ENCODE peak calls at places on chromosomes 7 and 10, in five cellular contexts. F, A, H, B and T are unnamed samples.

GRCh38 chr7:138907849-138908248 is 73.3 kb downstream of the KIAA1549 start:
- DNase-seq in F (no peak), H (no peak), A (peak), B (peak), T (no peak)

GRCh38 chr10:127370601-127371000 is 174.2 kb upstream of the INSYN2A start:
- DNase-seq in A (no peak), H (no peak), F (no peak), B (no peak), T (no peak)

GRCh38 chr7:77811895-77812685 is 13.5 kb downstream of the PHTF2 start:
- DNase-seq in A (peak), B (no peak), H (no peak), F (no peak), T (no peak)

GRCh38 chr7:105674200-105675030 is 93.1 kb upstream of the EFCAB10 start:
- DNase-seq in A (no peak), H (no peak), F (no peak), B (no peak), T (no peak)

GRCh38 chr7:155280446-155281410 is 16.9 kb upstream of the INSIG1 start:
- DNase-seq in B (no peak), F (no peak), A (no peak), H (no peak), T (no peak)

GRCh38 chr7:138089080-138089901 is 13.0 kb downstream of the AKR1D1 start:
- DNase-seq in H (no peak), A (peak), F (no peak), B (no peak), T (no peak)

GRCh38 chr10:21138769-21139324 is 241.7 kb upstream of the NEBL start:
- DNase-seq in B (no peak), A (no peak), F (no peak), H (no peak), T (no peak)

GRCh38 chr7:151206914-151207313 is 3.4 kb downstream of the H2BK1 start:
- DNase-seq in B (no peak), H (no peak), A (no peak), F (no peak), T (no peak)

GRCh38 chr10:120486671-120487205 is 29.7 kb downstream of the PLPP4 start:
- DNase-seq in F (no peak), A (no peak), B (no peak), H (no peak), T (no peak)

GRCh38 chr7:72435366-72435765 is 23.2 kb upstream of the CALN1 start:
- DNase-seq in B (no peak), A (no peak), F (no peak), H (peak), T (no peak)

GRCh38 chr10:24223341-24223740 is 14.4 kb downstream of the KIAA1217 start:
- DNase-seq in A (no peak), H (no peak), F (no peak), B (no peak), T (no peak)

GRCh38 chr7:28315565-28316420 is 96.5 kb upstream of the CREB5 start:
- DNase-seq in F (no peak), B (no peak), A (peak), H (no peak), T (no peak)